ENCODE peak calls at places on chromosomes 5 and 9, in six cellular contexts. H, X, L, Y, O and R are unnamed samples.

GRCh38 chr5:109779036-109779735 is 89.5 kb downstream of the MAN2A1 start:
- DNase-seq in H (peak), X (peak), L (peak), Y (no peak), O (no peak), R (no peak)

GRCh38 chr5:62948294-62948693 is 369.7 kb downstream of the LRRC70 start:
- DNase-seq in H (peak), X (no peak), L (no peak), Y (no peak), O (no peak), R (no peak)

GRCh38 chr9:84271887-84272556 is 68.5 kb downstream of the SLC28A3 start:
- DNase-seq in H (peak), X (no peak), L (peak), Y (no peak), O (no peak), R (no peak)

GRCh38 chr9:70091553-70091952 is 47.9 kb downstream of the MAMDC2 start:
- DNase-seq in H (no peak), X (no peak), L (no peak), Y (no peak), O (no peak), R (no peak)

GRCh38 chr9:133615101-133615896 is 6.1 kb upstream of the FAM163B start:
- DNase-seq in H (no peak), X (no peak), L (no peak), Y (no peak), O (no peak), R (no peak)

GRCh38 chr5:1550287-1551076 is 26.7 kb upstream of the LPCAT1 start:
- DNase-seq in H (no peak), X (no peak), L (no peak), Y (no peak), O (no peak), R (no peak)

GRCh38 chr5:45622365-45622764 is 73.8 kb downstream of the HCN1 start:
- DNase-seq in H (no peak), X (no peak), L (no peak), Y (no peak), O (no peak), R (no peak)

GRCh38 chr9:91898451-91899433 is 51.3 kb downstream of the ROR2 start:
- DNase-seq in H (peak), X (peak), L (peak), Y (no peak), O (no peak), R (no peak)

GRCh38 chr5:65305913-65306312 is 175.8 kb downstream of the ADAMTS6 start:
- DNase-seq in H (peak), X (no peak), L (peak), Y (no peak), O (no peak), R (peak)

GRCh38 chr5:137070521-137070920 is 428.6 kb downstream of the SPOCK1 start:
- DNase-seq in H (no peak), X (no peak), L (no peak), Y (no peak), O (no peak), R (no peak)

GRCh38 chr5:122924203-122924602 is 78.8 kb downstream of the SNX24 start:
- DNase-seq in H (peak), X (no peak), L (no peak), Y (no peak), O (no peak), R (no peak)

GRCh38 chr5:176132471-176133288 is 105.5 kb upstream of the SIMC1 start:
- DNase-seq in H (no peak), X (no peak), L (no peak), Y (no peak), O (no peak), R (no peak)
- H3K4me3 ChIP-seq in H (no peak), X (no peak), L (no peak), Y (no peak), O (no peak), R (no peak)

DNA sequence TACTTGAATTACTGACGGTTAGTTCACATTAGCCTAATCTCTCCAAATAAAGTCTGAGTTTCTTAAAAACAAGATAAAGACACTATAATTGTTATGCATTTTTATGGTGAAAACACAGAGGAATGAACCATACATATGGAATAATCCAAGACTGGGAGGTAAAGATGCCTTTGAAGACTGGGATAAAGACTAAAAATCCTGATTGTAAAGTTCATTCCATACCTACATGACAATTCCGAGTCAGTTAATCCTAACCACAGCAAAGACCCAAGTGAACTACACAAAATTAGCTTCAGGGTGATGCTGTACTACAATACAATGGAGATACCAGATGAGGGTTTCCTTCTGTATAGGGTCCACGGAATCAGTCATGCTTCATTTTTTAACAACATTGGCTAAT is 6.3 kb downstream of the AP3B1 start:
- DNase-seq in H (no peak), X (peak), L (no peak), Y (no peak), O (no peak), R (no peak)
- H3K4me3 ChIP-seq in H (no peak), X (no peak), L (no peak), Y (no peak), O (no peak), R (no peak)

GRCh38 chr5:154472871-154473580 is 5.0 kb downstream of the HAND1 start:
- DNase-seq in H (no peak), X (no peak), L (no peak), Y (no peak), O (peak), R (no peak)
- H3K4me3 ChIP-seq in H (no peak), X (no peak), L (no peak), Y (no peak), O (peak), R (no peak)

GRCh38 chr9:105647595-105648349 is 14.5 kb upstream of the TAL2 start:
- DNase-seq in H (peak), X (peak), L (no peak), Y (no peak), O (no peak), R (no peak)

GRCh38 chr9:105656131-105656921 is 5.9 kb upstream of the TAL2 start:
- DNase-seq in H (no peak), X (peak), L (no peak), Y (no peak), O (peak), R (no peak)

GRCh38 chr9:105646879-105647594 is 15.2 kb upstream of the TAL2 start:
- DNase-seq in H (no peak), X (no peak), L (no peak), Y (no peak), O (no peak), R (no peak)

GRCh38 chr9:105651806-105652205 is 10.5 kb upstream of the TAL2 start:
- DNase-seq in H (no peak), X (no peak), L (no peak), Y (no peak), O (no peak), R (no peak)
- H3K4me3 ChIP-seq in H (no peak), X (no peak), L (no peak), Y (no peak), O (no peak), R (no peak)

GRCh38 chr9:130837644-130838043 is 2.6 kb downstream of the ABL1 start:
- DNase-seq in H (no peak), X (no peak), L (no peak), Y (no peak), O (no peak), R (no peak)
- H3K4me3 ChIP-seq in H (peak), X (no peak), L (peak), Y (peak), O (peak), R (peak)

GRCh38 chr5:56671571-56671970 is 143.8 kb upstream of the MAP3K1 start:
- DNase-seq in H (no peak), X (no peak), L (no peak), Y (no peak), O (no peak), R (peak)

GRCh38 chr5:56670916-56671315 is 144.4 kb upstream of the MAP3K1 start:
- DNase-seq in H (no peak), X (peak), L (no peak), Y (no peak), O (no peak), R (peak)

GRCh38 chr5:56667692-56668091 is 147.7 kb upstream of the MAP3K1 start:
- DNase-seq in H (no peak), X (no peak), L (no peak), Y (no peak), O (no peak), R (no peak)

GRCh38 chr5:56668996-56669395 is 146.4 kb upstream of the MAP3K1 start:
- DNase-seq in H (no peak), X (peak), L (no peak), Y (no peak), O (no peak), R (peak)

DNA sequence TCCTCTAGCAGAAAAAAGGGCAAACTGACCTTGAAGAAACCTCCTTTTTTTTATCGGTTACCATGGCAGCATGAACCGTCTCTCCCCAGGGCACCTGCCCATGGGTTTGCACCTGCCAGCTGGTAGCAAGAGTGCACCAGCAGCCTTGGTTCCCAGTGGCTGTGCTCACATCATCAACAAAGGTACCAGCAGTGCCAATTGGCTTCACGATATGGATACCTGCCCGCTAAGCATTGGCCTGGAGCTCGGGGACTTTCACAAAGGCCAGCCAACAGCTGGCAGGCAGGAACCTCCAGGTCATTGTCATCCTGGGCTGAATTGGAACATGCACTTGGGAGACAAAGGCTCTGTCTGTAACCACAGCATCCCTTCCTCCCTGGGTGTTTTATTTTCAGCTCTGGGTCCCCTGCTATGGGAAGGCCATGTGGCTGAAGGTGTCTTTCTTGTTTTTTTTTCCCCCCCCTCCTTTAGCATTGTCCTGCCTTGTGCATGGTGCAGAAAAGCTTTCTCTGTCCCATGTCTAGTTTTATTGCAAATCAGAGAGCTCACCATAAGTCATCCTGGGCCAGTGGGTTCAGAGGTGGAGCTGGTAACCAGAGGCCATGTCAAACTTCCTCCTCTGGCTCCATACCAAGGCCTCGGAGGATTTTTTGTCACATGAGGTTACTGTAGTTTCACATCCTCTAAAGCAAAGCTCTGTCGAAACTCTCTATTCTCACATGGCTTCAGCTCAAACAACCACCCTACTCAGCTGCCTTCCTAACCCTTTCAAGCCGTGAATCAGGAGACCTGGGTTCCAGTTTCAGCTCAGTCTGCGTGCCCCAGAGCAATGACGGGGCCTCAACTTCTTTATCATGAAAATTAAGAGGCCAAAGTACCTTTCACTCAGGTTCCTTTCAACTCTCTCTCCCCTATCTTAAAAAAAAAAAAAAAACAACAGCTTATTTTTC is 145.5 kb upstream of the MAP3K1 start:
- DNase-seq in H (peak), X (peak), L (peak), Y (peak), O (peak), R (peak)
- H3K4me3 ChIP-seq in H (no peak), X (no peak), L (no peak), Y (no peak), O (no peak), R (peak)

GRCh38 chr5:181042722-181043121 is 2.7 kb downstream of the BTNL9 start:
- DNase-seq in H (no peak), X (no peak), L (no peak), Y (no peak), O (no peak), R (no peak)

GRCh38 chr5:181044662-181045305 is 4.7 kb downstream of the BTNL9 start:
- DNase-seq in H (no peak), X (no peak), L (no peak), Y (no peak), O (peak), R (no peak)

GRCh38 chr5:181043285-181044092 is 3.4 kb downstream of the BTNL9 start:
- DNase-seq in H (no peak), X (no peak), L (no peak), Y (no peak), O (no peak), R (peak)

GRCh38 chr5:181045316-181045715 is 5.2 kb downstream of the BTNL9 start:
- DNase-seq in H (no peak), X (no peak), L (no peak), Y (no peak), O (no peak), R (no peak)

DNA sequence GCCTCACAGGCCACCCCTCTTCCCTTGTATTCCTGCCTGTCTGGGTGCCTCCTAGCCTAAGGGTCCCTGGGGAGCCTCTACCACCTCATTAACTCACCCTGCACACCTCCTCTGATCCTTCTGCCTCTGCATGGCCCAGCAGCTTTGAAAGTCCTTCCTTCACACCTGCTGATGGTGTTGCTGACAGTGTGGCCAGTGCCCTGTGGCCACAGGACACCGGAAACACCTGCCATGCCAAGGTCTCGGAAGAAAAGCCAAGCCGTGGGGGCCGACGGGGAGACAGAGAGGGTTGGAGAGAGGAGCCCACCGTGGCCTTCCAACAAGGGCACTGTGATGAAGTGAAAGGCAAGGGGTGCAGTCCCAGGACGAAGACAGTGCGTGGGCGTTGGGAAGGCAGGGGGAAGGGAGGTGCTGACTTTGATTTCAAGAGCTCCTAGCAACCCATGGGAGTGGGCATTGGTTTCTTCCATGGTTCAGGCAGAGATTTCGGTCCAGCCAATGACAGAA is 4.1 kb downstream of the BTNL9 start:
- DNase-seq in H (no peak), X (no peak), L (no peak), Y (no peak), O (no peak), R (no peak)
- H3K4me3 ChIP-seq in H (no peak), X (no peak), L (no peak), Y (peak), O (peak), R (no peak)

GRCh38 chr9:105503873-105504272 is 54.1 kb upstream of the FKTN start:
- DNase-seq in H (peak), X (peak), L (peak), Y (no peak), O (no peak), R (peak)

GRCh38 chr9:105502276-105502675 is 54.4 kb downstream of the FSD1L start:
- DNase-seq in H (no peak), X (no peak), L (no peak), Y (no peak), O (no peak), R (no peak)

GRCh38 chr9:105497704-105498103 is 49.9 kb downstream of the FSD1L start:
- DNase-seq in H (no peak), X (no peak), L (no peak), Y (no peak), O (no peak), R (no peak)

GRCh38 chr9:105501414-105501813 is 53.6 kb downstream of the FSD1L start:
- DNase-seq in H (no peak), X (no peak), L (no peak), Y (no peak), O (no peak), R (no peak)

GRCh38 chr9:105500108-105500766 is 52.4 kb downstream of the FSD1L start:
- DNase-seq in H (peak), X (peak), L (peak), Y (no peak), O (no peak), R (no peak)
- H3K4me3 ChIP-seq in H (no peak), X (no peak), L (no peak), Y (no peak), O (no peak), R (no peak)

GRCh38 chr9:120878188-120879130 is 1.5 kb upstream of the PHF19 start:
- DNase-seq in H (no peak), X (no peak), L (no peak), Y (no peak), O (no peak), R (no peak)
- H3K4me3 ChIP-seq in H (no peak), X (no peak), L (no peak), Y (peak), O (no peak), R (peak)

DNA sequence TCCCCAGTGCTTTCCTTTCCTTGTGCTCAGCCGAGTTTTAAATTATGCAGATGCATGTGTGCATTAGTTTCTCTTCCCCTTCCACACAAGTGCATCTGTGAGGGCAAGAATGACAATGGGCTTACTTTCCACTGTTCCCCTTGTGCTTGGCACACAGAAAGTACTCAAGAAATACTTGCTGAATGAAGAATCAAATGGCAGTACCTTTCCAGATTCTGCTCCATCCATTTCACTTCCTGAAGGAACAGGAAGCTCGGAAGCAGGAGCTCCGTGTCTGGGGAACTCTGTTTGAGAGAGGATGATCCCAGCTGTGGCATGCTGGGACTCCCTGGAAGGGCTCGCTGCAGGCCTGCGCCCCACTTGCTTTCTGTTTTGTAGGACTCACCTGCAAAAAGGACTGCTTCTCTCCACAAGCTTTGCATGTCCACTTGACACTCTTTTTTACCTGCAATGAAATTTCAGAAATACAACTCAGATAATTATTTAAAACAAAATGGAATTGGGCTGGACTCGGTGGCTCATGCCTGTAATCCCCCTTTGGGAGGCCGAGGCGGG is 5.5 kb downstream of the MRNIP start:
- DNase-seq in H (no peak), X (no peak), L (no peak), Y (no peak), O (no peak), R (no peak)
- H3K4me3 ChIP-seq in H (no peak), X (no peak), L (no peak), Y (no peak), O (no peak), R (no peak)